ENCODE peak calls at places on chromosomes 16 and 17, in seven cellular contexts. One of them, this sample, is unnamed.

GRCh38 chr17:79400989-79401703 is 209.7 kb downstream of the RBFOX3 start:
- DNase-seq in head of caudate nucleus: peak; percentile 75
- DNase-seq in HCT116: peak; percentile 44
- DNase-seq in stimulated activated CD4-positive, alpha-beta T cell treated with anti-CD3 and anti-CD28 coated beads, Interleukin-1b, Interleukin-23, amount 100 ng/mL, for 4 hours: peak; percentile 62
- DNase-seq in glutamatergic neuron: peak; percentile 79
- DNase-seq in foreskin fibroblast: peak; percentile 80
- DNase-seq in activated T-helper 1 cell treated with anti-CD3 and anti-CD28 coated beads, Interleukin-2, amount 50 U/mL, for 16 hours: peak; percentile 53
- DNase-seq in this sample: peak; percentile 61

GRCh38 chr17:76405967-76406647 is 21.7 kb downstream of the SPHK1 start:
- DNase-seq in head of caudate nucleus: no peak
- DNase-seq in HCT116: no peak
- DNase-seq in stimulated activated CD4-positive, alpha-beta T cell treated with anti-CD3 and anti-CD28 coated beads, Interleukin-1b, Interleukin-23, amount 100 ng/mL, for 4 hours: no peak
- DNase-seq in glutamatergic neuron: no peak
- DNase-seq in foreskin fibroblast: no peak
- DNase-seq in activated T-helper 1 cell treated with anti-CD3 and anti-CD28 coated beads, Interleukin-2, amount 50 U/mL, for 16 hours: no peak
- DNase-seq in this sample: no peak

GRCh38 chr17:1005361-1005946 is 8.5 kb downstream of the TIMM22 start:
- DNase-seq in head of caudate nucleus: peak; percentile 81
- DNase-seq in HCT116: no peak
- DNase-seq in stimulated activated CD4-positive, alpha-beta T cell treated with anti-CD3 and anti-CD28 coated beads, Interleukin-1b, Interleukin-23, amount 100 ng/mL, for 4 hours: no peak
- DNase-seq in glutamatergic neuron: no peak
- DNase-seq in foreskin fibroblast: peak; percentile 78
- DNase-seq in activated T-helper 1 cell treated with anti-CD3 and anti-CD28 coated beads, Interleukin-2, amount 50 U/mL, for 16 hours: no peak
- DNase-seq in this sample: peak; percentile 83

GRCh38 chr16:67017810-67018488 is 11.0 kb upstream of the CBFB start:
- DNase-seq in head of caudate nucleus: peak; percentile 69
- DNase-seq in HCT116: peak; percentile 98
- DNase-seq in stimulated activated CD4-positive, alpha-beta T cell treated with anti-CD3 and anti-CD28 coated beads, Interleukin-1b, Interleukin-23, amount 100 ng/mL, for 4 hours: peak; percentile 75
- DNase-seq in glutamatergic neuron: peak; percentile 86
- DNase-seq in foreskin fibroblast: peak; percentile 92
- DNase-seq in activated T-helper 1 cell treated with anti-CD3 and anti-CD28 coated beads, Interleukin-2, amount 50 U/mL, for 16 hours: peak; percentile 74
- DNase-seq in this sample: peak; percentile 89

GRCh38 chr16:4947722-4948503 is 10.2 kb upstream of the SEC14L5 start:
- DNase-seq in head of caudate nucleus: no peak
- DNase-seq in HCT116: no peak
- DNase-seq in stimulated activated CD4-positive, alpha-beta T cell treated with anti-CD3 and anti-CD28 coated beads, Interleukin-1b, Interleukin-23, amount 100 ng/mL, for 4 hours: no peak
- DNase-seq in glutamatergic neuron: no peak
- DNase-seq in foreskin fibroblast: no peak
- DNase-seq in activated T-helper 1 cell treated with anti-CD3 and anti-CD28 coated beads, Interleukin-2, amount 50 U/mL, for 16 hours: no peak
- DNase-seq in this sample: peak; percentile 10

GRCh38 chr16:27642753-27643152 is 92.8 kb downstream of the KATNIP start:
- DNase-seq in head of caudate nucleus: no peak
- DNase-seq in HCT116: peak; percentile 7
- DNase-seq in stimulated activated CD4-positive, alpha-beta T cell treated with anti-CD3 and anti-CD28 coated beads, Interleukin-1b, Interleukin-23, amount 100 ng/mL, for 4 hours: no peak
- DNase-seq in glutamatergic neuron: no peak
- DNase-seq in foreskin fibroblast: peak; percentile 37
- DNase-seq in activated T-helper 1 cell treated with anti-CD3 and anti-CD28 coated beads, Interleukin-2, amount 50 U/mL, for 16 hours: no peak
- DNase-seq in this sample: peak; percentile 37

GRCh38 chr17:11921296-11921695 is 76.0 kb downstream of the ZNF18 start:
- DNase-seq in head of caudate nucleus: no peak
- DNase-seq in HCT116: no peak
- DNase-seq in stimulated activated CD4-positive, alpha-beta T cell treated with anti-CD3 and anti-CD28 coated beads, Interleukin-1b, Interleukin-23, amount 100 ng/mL, for 4 hours: no peak
- DNase-seq in glutamatergic neuron: no peak
- DNase-seq in foreskin fibroblast: no peak
- DNase-seq in activated T-helper 1 cell treated with anti-CD3 and anti-CD28 coated beads, Interleukin-2, amount 50 U/mL, for 16 hours: no peak
- DNase-seq in this sample: no peak

GRCh38 chr17:22511431-22511830 is 819.1 kb downstream of the KCNJ18 start:
- DNase-seq in head of caudate nucleus: no peak
- DNase-seq in HCT116: no peak
- DNase-seq in stimulated activated CD4-positive, alpha-beta T cell treated with anti-CD3 and anti-CD28 coated beads, Interleukin-1b, Interleukin-23, amount 100 ng/mL, for 4 hours: no peak
- DNase-seq in glutamatergic neuron: no peak
- DNase-seq in foreskin fibroblast: no peak
- DNase-seq in activated T-helper 1 cell treated with anti-CD3 and anti-CD28 coated beads, Interleukin-2, amount 50 U/mL, for 16 hours: no peak
- DNase-seq in this sample: no peak

GRCh38 chr17:50129946-50130777 is at the start of gene SAMD14:
- DNase-seq in head of caudate nucleus: peak; percentile 54
- DNase-seq in HCT116: no peak
- DNase-seq in stimulated activated CD4-positive, alpha-beta T cell treated with anti-CD3 and anti-CD28 coated beads, Interleukin-1b, Interleukin-23, amount 100 ng/mL, for 4 hours: no peak
- DNase-seq in glutamatergic neuron: peak; percentile 67
- DNase-seq in foreskin fibroblast: peak; percentile 68
- DNase-seq in activated T-helper 1 cell treated with anti-CD3 and anti-CD28 coated beads, Interleukin-2, amount 50 U/mL, for 16 hours: no peak
- DNase-seq in this sample: no peak

GRCh38 chr17:74052993-74053744 is 150.3 kb upstream of the RPL38 start:
- DNase-seq in head of caudate nucleus: no peak
- DNase-seq in HCT116: no peak
- DNase-seq in stimulated activated CD4-positive, alpha-beta T cell treated with anti-CD3 and anti-CD28 coated beads, Interleukin-1b, Interleukin-23, amount 100 ng/mL, for 4 hours: no peak
- DNase-seq in glutamatergic neuron: no peak
- DNase-seq in foreskin fibroblast: no peak
- DNase-seq in activated T-helper 1 cell treated with anti-CD3 and anti-CD28 coated beads, Interleukin-2, amount 50 U/mL, for 16 hours: no peak
- DNase-seq in this sample: no peak

GRCh38 chr16:50470687-50471086 is 77.5 kb upstream of the NKD1 start:
- DNase-seq in head of caudate nucleus: no peak
- DNase-seq in HCT116: no peak
- DNase-seq in stimulated activated CD4-positive, alpha-beta T cell treated with anti-CD3 and anti-CD28 coated beads, Interleukin-1b, Interleukin-23, amount 100 ng/mL, for 4 hours: no peak
- DNase-seq in glutamatergic neuron: no peak
- DNase-seq in foreskin fibroblast: no peak
- DNase-seq in activated T-helper 1 cell treated with anti-CD3 and anti-CD28 coated beads, Interleukin-2, amount 50 U/mL, for 16 hours: no peak
- DNase-seq in this sample: no peak

GRCh38 chr16:15608398-15609285 is 34.3 kb downstream of the MARF1 start:
- DNase-seq in head of caudate nucleus: no peak
- DNase-seq in HCT116: no peak
- DNase-seq in stimulated activated CD4-positive, alpha-beta T cell treated with anti-CD3 and anti-CD28 coated beads, Interleukin-1b, Interleukin-23, amount 100 ng/mL, for 4 hours: no peak
- DNase-seq in glutamatergic neuron: no peak
- DNase-seq in foreskin fibroblast: no peak
- DNase-seq in activated T-helper 1 cell treated with anti-CD3 and anti-CD28 coated beads, Interleukin-2, amount 50 U/mL, for 16 hours: no peak
- DNase-seq in this sample: peak; percentile 17

GRCh38 chr16:85577899-85578598 is 35.1 kb upstream of the GSE1 start:
- DNase-seq in head of caudate nucleus: no peak
- DNase-seq in HCT116: no peak
- DNase-seq in stimulated activated CD4-positive, alpha-beta T cell treated with anti-CD3 and anti-CD28 coated beads, Interleukin-1b, Interleukin-23, amount 100 ng/mL, for 4 hours: no peak
- DNase-seq in glutamatergic neuron: no peak
- DNase-seq in foreskin fibroblast: no peak
- DNase-seq in activated T-helper 1 cell treated with anti-CD3 and anti-CD28 coated beads, Interleukin-2, amount 50 U/mL, for 16 hours: no peak
- DNase-seq in this sample: no peak

GRCh38 chr17:35101036-35101435 is 18.6 kb downstream of the RAD51D start:
- DNase-seq in head of caudate nucleus: no peak
- DNase-seq in HCT116: no peak
- DNase-seq in stimulated activated CD4-positive, alpha-beta T cell treated with anti-CD3 and anti-CD28 coated beads, Interleukin-1b, Interleukin-23, amount 100 ng/mL, for 4 hours: no peak
- DNase-seq in glutamatergic neuron: no peak
- DNase-seq in foreskin fibroblast: no peak
- DNase-seq in activated T-helper 1 cell treated with anti-CD3 and anti-CD28 coated beads, Interleukin-2, amount 50 U/mL, for 16 hours: no peak
- DNase-seq in this sample: no peak

GRCh38 chr16:7990864-7991263 is 599.4 kb downstream of the TMEM114 start:
- DNase-seq in head of caudate nucleus: no peak
- DNase-seq in HCT116: no peak
- DNase-seq in stimulated activated CD4-positive, alpha-beta T cell treated with anti-CD3 and anti-CD28 coated beads, Interleukin-1b, Interleukin-23, amount 100 ng/mL, for 4 hours: no peak
- DNase-seq in glutamatergic neuron: no peak
- DNase-seq in foreskin fibroblast: no peak
- DNase-seq in activated T-helper 1 cell treated with anti-CD3 and anti-CD28 coated beads, Interleukin-2, amount 50 U/mL, for 16 hours: no peak
- DNase-seq in this sample: no peak

GRCh38 chr17:49515196-49515770 is 20.2 kb downstream of the NGFR start:
- DNase-seq in head of caudate nucleus: peak; percentile 77
- DNase-seq in HCT116: peak; percentile 36
- DNase-seq in stimulated activated CD4-positive, alpha-beta T cell treated with anti-CD3 and anti-CD28 coated beads, Interleukin-1b, Interleukin-23, amount 100 ng/mL, for 4 hours: no peak
- DNase-seq in glutamatergic neuron: peak; percentile 89
- DNase-seq in foreskin fibroblast: peak; percentile 97
- DNase-seq in activated T-helper 1 cell treated with anti-CD3 and anti-CD28 coated beads, Interleukin-2, amount 50 U/mL, for 16 hours: no peak
- DNase-seq in this sample: peak; percentile 97

GRCh38 chr16:85963746-85964370 is 64.9 kb downstream of the IRF8 start:
- DNase-seq in head of caudate nucleus: no peak
- DNase-seq in HCT116: no peak
- DNase-seq in stimulated activated CD4-positive, alpha-beta T cell treated with anti-CD3 and anti-CD28 coated beads, Interleukin-1b, Interleukin-23, amount 100 ng/mL, for 4 hours: no peak
- DNase-seq in glutamatergic neuron: no peak
- DNase-seq in foreskin fibroblast: peak; percentile 13
- DNase-seq in activated T-helper 1 cell treated with anti-CD3 and anti-CD28 coated beads, Interleukin-2, amount 50 U/mL, for 16 hours: no peak
- DNase-seq in this sample: peak; percentile 42

GRCh38 chr17:64608571-64608981 is 53.5 kb downstream of the SMURF2 start:
- DNase-seq in head of caudate nucleus: no peak
- DNase-seq in HCT116: no peak
- DNase-seq in stimulated activated CD4-positive, alpha-beta T cell treated with anti-CD3 and anti-CD28 coated beads, Interleukin-1b, Interleukin-23, amount 100 ng/mL, for 4 hours: no peak
- DNase-seq in glutamatergic neuron: no peak
- DNase-seq in foreskin fibroblast: peak; percentile 58
- DNase-seq in activated T-helper 1 cell treated with anti-CD3 and anti-CD28 coated beads, Interleukin-2, amount 50 U/mL, for 16 hours: no peak
- DNase-seq in this sample: no peak

This sample was measured in cardiac fibroblast.